ENCODE peak calls at places on chromosomes 12 and 14, in nine cellular contexts. T, V, F, R, M, A, L, Q and D are unnamed samples.

GRCh38 chr14:21860172-21860571 is 186.6 kb upstream of the OR4E1 start:
- DNase-seq in T (no peak), V (no peak), F (no peak), R (peak), M (peak), A (no peak), L (no peak), Q (no peak), D (no peak)

GRCh38 chr12:57280234-57281062 is 29.5 kb upstream of the STAC3 start:
- DNase-seq in T (no peak), V (peak), F (no peak), R (no peak), M (peak), A (peak), L (peak), Q (peak), D (peak)

GRCh38 chr12:34294137-34294536 is 271.8 kb downstream of the ALG10 start:
- DNase-seq in T (peak), V (no peak), F (peak), R (no peak), M (no peak), A (no peak), L (no peak), Q (no peak), D (no peak)

GRCh38 chr12:124684496-124684895 is 117.1 kb upstream of the NCOR2 start:
- DNase-seq in T (no peak), V (peak), F (peak), R (no peak), M (no peak), A (no peak), L (no peak), Q (no peak), D (no peak)

GRCh38 chr12:27868165-27868564 is 88.1 kb upstream of the MANSC4 start:
- DNase-seq in T (no peak), V (peak), F (no peak), R (no peak), M (no peak), A (no peak), L (peak), Q (no peak), D (no peak)

GRCh38 chr14:91255026-91255695 is 10.7 kb upstream of the GPR68 start:
- DNase-seq in T (no peak), V (no peak), F (no peak), R (no peak), M (no peak), A (no peak), L (no peak), Q (no peak), D (no peak)

GRCh38 chr12:57242329-57242690 is 8.7 kb downstream of the STAC3 start:
- DNase-seq in T (no peak), V (no peak), F (no peak), R (no peak), M (no peak), A (no peak), L (no peak), Q (no peak), D (no peak)

GRCh38 chr12:57476162-57476992 is 3.3 kb downstream of the ARHGAP9 start:
- DNase-seq in T (no peak), V (no peak), F (no peak), R (peak), M (peak), A (peak), L (no peak), Q (no peak), D (no peak)

GRCh38 chr12:71718611-71719010 is 32.7 kb downstream of the TMEM19 start:
- DNase-seq in T (no peak), V (no peak), F (no peak), R (no peak), M (no peak), A (no peak), L (no peak), Q (no peak), D (no peak)

GRCh38 chr12:42969357-42969756 is 379.8 kb upstream of the PRICKLE1 start:
- DNase-seq in T (no peak), V (no peak), F (no peak), R (no peak), M (no peak), A (no peak), L (no peak), Q (no peak), D (no peak)

GRCh38 chr14:100653409-100653808 is 66.2 kb upstream of the BEGAIN start:
- DNase-seq in T (no peak), V (no peak), F (peak), R (peak), M (no peak), A (peak), L (no peak), Q (no peak), D (peak)

GRCh38 chr12:29241821-29242591 is 92.9 kb downstream of the FAR2 start:
- DNase-seq in T (no peak), V (peak), F (no peak), R (no peak), M (no peak), A (peak), L (peak), Q (peak), D (no peak)

GRCh38 chr12:124581792-124582424 is 14.5 kb upstream of the NCOR2 start:
- DNase-seq in T (no peak), V (no peak), F (no peak), R (no peak), M (no peak), A (no peak), L (no peak), Q (no peak), D (no peak)

GRCh38 chr12:12158858-12159257 is 88.1 kb downstream of the BCL2L14 start:
- DNase-seq in T (no peak), V (no peak), F (no peak), R (no peak), M (no peak), A (no peak), L (no peak), Q (no peak), D (no peak)

GRCh38 chr12:52267699-52268098 is 6.7 kb upstream of the KRT86 start:
- DNase-seq in T (no peak), V (no peak), F (no peak), R (no peak), M (no peak), A (no peak), L (no peak), Q (no peak), D (no peak)

GRCh38 chr14:20429801-20430669 is 5.9 kb downstream of the KLHL33 start:
- DNase-seq in T (no peak), V (no peak), F (peak), R (no peak), M (no peak), A (no peak), L (no peak), Q (no peak), D (no peak)

GRCh38 chr12:104360988-104361707 is 57.6 kb downstream of the EID3 start:
- DNase-seq in T (no peak), V (peak), F (no peak), R (no peak), M (no peak), A (no peak), L (no peak), Q (peak), D (no peak)

GRCh38 chr12:26032719-26033241 is 74.3 kb downstream of the RASSF8 start:
- DNase-seq in T (no peak), V (no peak), F (no peak), R (no peak), M (no peak), A (no peak), L (peak), Q (no peak), D (no peak)

GRCh38 chr12:64029013-64029857 is 184.7 kb downstream of the SRGAP1 start:
- DNase-seq in T (no peak), V (peak), F (no peak), R (no peak), M (no peak), A (no peak), L (peak), Q (no peak), D (no peak)

GRCh38 chr12:21296751-21297406 is 37.8 kb downstream of the SLCO1A2 start:
- DNase-seq in T (no peak), V (peak), F (no peak), R (no peak), M (no peak), A (no peak), L (no peak), Q (no peak), D (no peak)